ENCODE peak calls at places on chromosomes 13 and 19, in nine cellular contexts. W is dorsolateral prefrontal cortex; O is T-helper 17 cell; E is RWPE1; Y is activated naive CD4-positive, alpha-beta T cell treated with Interleukin-2 at 50 U/mL for 16 hours; Q is gastrocnemius medialis; T is GM13976; L is WERI-Rb-1; M is thoracic aorta. I is an unnamed sample.

GRCh38 chr13:90445179-90445578 is 902.3 kb upstream of the MIR17HG start:
- DNase-seq in O (no peak), L (no peak), M (no peak), Q (no peak), T (no peak), Y (no peak), W (no peak), E (peak), I (no peak)

GRCh38 chr19:18708452-18709231 is 25.2 kb downstream of the CRTC1 start:
- DNase-seq in M (no peak), T (no peak), L (no peak), O (no peak), Y (no peak), W (no peak), E (no peak), Q (no peak), I (no peak)

GRCh38 chr13:39405596-39405995 is 197.4 kb downstream of the LHFPL6 start:
- DNase-seq in L (no peak), M (no peak), E (no peak), Y (no peak), T (no peak), O (no peak), Q (no peak), W (no peak), I (no peak)

GRCh38 chr13:94966380-94966779 is 254.0 kb upstream of the SOX21 start:
- DNase-seq in Y (no peak), O (no peak), W (no peak), T (no peak), M (no peak), E (no peak), Q (no peak), L (peak), I (no peak)

GRCh38 chr19:5148794-5149190 is 179.9 kb downstream of the KDM4B start:
- DNase-seq in Y (no peak), M (no peak), T (no peak), O (no peak), L (no peak), E (no peak), W (no peak), Q (no peak), I (no peak)

GRCh38 chr19:22528956-22529355 is 105.2 kb upstream of the ZNF492 start:
- DNase-seq in O (no peak), Y (no peak), Q (no peak), E (no peak), L (no peak), W (no peak), M (no peak), T (no peak), I (no peak)

GRCh38 chr19:4063369-4064072 is 3.2 kb downstream of the ZBTB7A start:
- DNase-seq in Q (no peak), Y (no peak), L (no peak), O (no peak), T (no peak), W (no peak), E (no peak), M (no peak), I (no peak)

GRCh38 chr13:42247883-42248282 is 24.1 kb upstream of the AKAP11 start:
- DNase-seq in W (no peak), Q (no peak), O (no peak), E (no peak), T (no peak), M (no peak), Y (no peak), L (no peak), I (no peak)

GRCh38 chr19:35848919-35849505 is 3.3 kb downstream of the NPHS1 start:
- DNase-seq in M (no peak), Y (no peak), T (no peak), W (no peak), L (no peak), O (no peak), E (no peak), Q (no peak), I (no peak)

GRCh38 chr19:47109177-47109540 is 4.4 kb downstream of the ZC3H4 start:
- DNase-seq in Q (no peak), Y (no peak), O (no peak), E (no peak), W (no peak), M (no peak), L (no peak), T (no peak), I (no peak)

GRCh38 chr19:11435057-11435832 is at the start of the genes ODAD3 and PRKCSH:
- DNase-seq in W (peak), T (peak), Q (peak), L (peak), Y (peak), O (peak), E (peak), M (peak), I (peak)

GRCh38 chr13:44241638-44242037 is 132.0 kb upstream of the SERP2 start:
- DNase-seq in Q (no peak), E (no peak), M (no peak), O (no peak), L (no peak), T (no peak), W (no peak), Y (no peak), I (no peak)

GRCh38 chr19:29422047-29422446 is 103.7 kb upstream of the VSTM2B start:
- DNase-seq in E (no peak), M (no peak), Y (no peak), T (no peak), O (no peak), W (no peak), Q (no peak), L (no peak), I (no peak)

GRCh38 chr13:65892859-65893258 is 1337.3 kb downstream of the PCDH9 start:
- DNase-seq in Q (no peak), M (no peak), Y (no peak), E (no peak), W (no peak), L (no peak), T (no peak), O (no peak), I (no peak)

GRCh38 chr19:21947775-21948174 is 63.0 kb downstream of the ZNF208 start:
- DNase-seq in W (no peak), M (no peak), T (no peak), Y (no peak), Q (no peak), L (no peak), O (no peak), E (no peak), I (no peak)

GRCh38 chr13:56332671-56333070 is 808.0 kb upstream of the PRR20A start:
- DNase-seq in T (no peak), E (no peak), O (no peak), Y (no peak), Q (no peak), W (no peak), L (no peak), M (no peak), I (no peak)

GRCh38 chr13:24280722-24281121 is 28.7 kb upstream of the C1QTNF9 start:
- DNase-seq in O (no peak), W (no peak), T (peak), E (no peak), Y (no peak), Q (no peak), L (no peak), M (no peak), I (no peak)

GRCh38 chr19:9827325-9828238 is at the start of gene UBL5:
- DNase-seq in T (peak), Q (peak), O (peak), Y (peak), W (peak), M (peak), L (peak), E (peak), I (peak)

I was measured in cerebellar nuclear complex.